ENCODE peak calls at places on chromosomes 7 and 10, in five cellular contexts. E is H1, W is HepG2, I is K562, L is GM12878. Y is an unnamed sample.
A peak's percentile ranks its signal among the peaks of the same experiment; 100 is the strongest.

GRCh38 chr7:81211617-81212016 is 292.8 kb upstream of the SEMA3C start:
- DNase-seq in L (no peak), W (no peak), I (peak; percentile 20), E (no peak), Y (no peak)

GRCh38 chr10:97858001-97858439 is 8.4 kb downstream of the GOLGA7B start:
- DNase-seq in E (no peak), L (no peak), W (no peak), I (no peak), Y (no peak)

GRCh38 chr7:101867265-101867664 is 49.8 kb downstream of the CUX1 start:
- DNase-seq in W (no peak), E (no peak), L (no peak), I (no peak), Y (no peak)

GRCh38 chr7:66946545-66946944 is 25.5 kb downstream of the TMEM248 start:
- DNase-seq in L (no peak), I (no peak), E (no peak), W (no peak), Y (no peak)

GRCh38 chr10:62384447-62385081 is 10.4 kb downstream of the ZNF365 start:
- DNase-seq in I (no peak), L (no peak), E (no peak), W (no peak), Y (peak; percentile 36)

GRCh38 chr10:122050811-122051210 is 61.8 kb downstream of the TACC2 start:
- DNase-seq in E (no peak), L (no peak), I (no peak), W (no peak), Y (no peak)

GRCh38 chr7:137282043-137282442 is 61.5 kb downstream of the PTN start:
- DNase-seq in L (no peak), E (no peak), I (no peak), W (no peak), Y (no peak)

GRCh38 chr10:103660364-103661197 is 167.1 kb downstream of the NEURL1 start:
- DNase-seq in I (no peak), L (no peak), E (no peak), W (peak; percentile 71), Y (no peak)

GRCh38 chr7:131071786-131072504 is 255.7 kb upstream of the MKLN1 start:
- DNase-seq in L (no peak), E (no peak), W (no peak), I (peak; percentile 99), Y (no peak)

GRCh38 chr10:70267161-70267933 is 16.5 kb downstream of the NPFFR1 start:
- DNase-seq in L (no peak), I (peak; percentile 39), E (no peak), W (no peak), Y (peak; percentile 73)

GRCh38 chr7:87735360-87735759 is 107.2 kb downstream of the RUNDC3B start:
- DNase-seq in E (no peak), I (no peak), L (no peak), W (no peak), Y (no peak)

GRCh38 chr10:92240289-92241157 is 50.4 kb downstream of the CPEB3 start:
- DNase-seq in L (peak; percentile 53), E (no peak), W (peak; percentile 75), I (peak; percentile 57), Y (no peak)

GRCh38 chr10:16679511-16679910 is 137.7 kb downstream of the RSU1 start:
- DNase-seq in I (no peak), E (no peak), W (no peak), L (no peak), Y (no peak)

GRCh38 chr10:110471566-110472139 is 26.1 kb upstream of the DUSP5 start:
- DNase-seq in L (no peak), E (no peak), W (no peak), I (no peak), Y (no peak)

GRCh38 chr7:65264258-65264657 is 109.4 kb upstream of the ZNF92 start:
- DNase-seq in L (no peak), W (no peak), E (no peak), I (no peak), Y (no peak)

GRCh38 chr10:14146005-14146404 is 184.7 kb downstream of the FRMD4A start:
- DNase-seq in W (no peak), L (no peak), E (no peak), I (no peak), Y (no peak)

GRCh38 chr7:42272793-42273665 is 36.0 kb upstream of the GLI3 start:
- DNase-seq in W (no peak), I (no peak), E (no peak), L (no peak), Y (no peak)

GRCh38 chr7:34064511-34065158 is 159.3 kb downstream of the BMPER start:
- DNase-seq in I (no peak), W (no peak), E (no peak), L (no peak), Y (no peak)

GRCh38 chr7:37440738-37441404 is 7.8 kb downstream of the ELMO1 start:
- DNase-seq in E (no peak), L (no peak), I (no peak), W (no peak), Y (no peak)

GRCh38 chr10:79067241-79068202 is 1.2 kb upstream of the ZMIZ1 start:
- DNase-seq in L (no peak), I (peak; percentile 96), E (peak; percentile 85), W (peak; percentile 83), Y (peak; percentile 73)

GRCh38 chr10:26743091-26743490 is 45.6 kb downstream of the PDSS1 start:
- DNase-seq in I (no peak), W (no peak), L (no peak), E (no peak), Y (no peak)

GRCh38 chr7:100929811-100930174 is 19.5 kb upstream of the MUC3A start:
- DNase-seq in I (no peak), L (no peak), W (no peak), E (no peak), Y (no peak)

GRCh38 chr7:2495402-2496309 is 19.5 kb upstream of the GRIFIN start:
- DNase-seq in L (no peak), I (no peak), W (no peak), E (no peak), Y (no peak)

GRCh38 chr10:117457932-117458331 is 82.7 kb upstream of the PDZD8 start:
- DNase-seq in L (no peak), I (no peak), W (no peak), E (no peak), Y (no peak)

DNA sequence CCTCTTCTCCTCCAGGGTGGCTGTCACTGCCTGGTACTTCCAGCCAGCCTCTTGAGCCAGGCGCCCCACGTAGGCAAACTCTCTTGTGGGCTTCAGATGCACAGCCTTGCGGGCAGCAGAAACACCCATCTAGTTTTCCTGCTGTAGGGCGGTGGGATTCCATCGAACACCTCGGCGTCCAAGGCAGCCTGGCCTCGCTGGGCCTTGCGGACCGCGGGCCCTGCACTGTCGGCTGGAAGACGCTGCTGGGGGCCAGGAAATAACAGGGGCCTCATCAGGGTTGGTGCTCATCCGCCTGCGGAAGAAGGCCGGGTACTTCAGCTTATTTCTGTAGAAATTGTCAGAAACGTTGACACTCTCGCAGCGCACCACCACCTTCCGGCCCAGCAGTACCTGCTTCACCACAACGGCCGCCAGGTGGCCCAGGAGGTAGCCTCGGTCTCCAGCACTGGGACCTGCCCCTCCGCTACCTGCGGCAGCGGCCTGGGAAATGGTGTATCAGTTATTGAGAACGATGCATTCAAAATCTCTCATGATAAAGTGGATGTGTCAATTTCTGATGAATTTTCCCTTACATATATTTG is 61.1 kb downstream of the WDFY4 start:
- DNase-seq in I (peak; percentile 51), W (no peak), E (peak; percentile 13), L (no peak), Y (no peak)
- TF ChIP-seq SP1 in I (no peak), W (no peak), E (no peak), L (no peak), Y (no peak)

GRCh38 chr10:102652170-102652926 is 8.1 kb downstream of the TRIM8 start:
- DNase-seq in W (no peak), I (no peak), L (peak; percentile 75), E (no peak), Y (no peak)
- H3K9ac ChIP-seq in W (no peak overlapping the region), I (peak overlapping the region; percentile 64), L (peak overlapping the region; percentile 68), E (no peak overlapping the region), Y (no peak overlapping the region)

DNA sequence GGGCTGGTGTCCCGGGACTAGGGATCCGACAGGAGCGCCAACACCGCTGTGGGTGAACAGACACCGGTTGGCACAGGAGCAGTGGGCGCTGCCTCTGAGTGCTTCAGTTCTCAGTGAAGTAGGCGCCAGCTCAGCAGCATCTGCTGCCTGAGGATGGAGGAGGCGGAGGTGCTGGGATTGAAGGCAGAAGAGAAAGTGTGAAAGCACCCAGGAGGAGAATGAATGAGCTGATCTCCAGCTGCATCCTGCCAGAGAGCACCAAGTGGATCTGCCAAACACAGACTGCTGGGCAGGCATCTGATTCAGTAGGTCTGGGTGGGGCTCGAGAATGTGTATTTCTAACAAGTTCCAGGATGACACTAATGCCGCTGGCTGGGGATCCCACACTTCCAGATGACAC is 74.5 kb downstream of the LANCL2 start:
- DNase-seq in E (no peak), W (no peak), L (no peak), I (no peak), Y (no peak)
- TF ChIP-seq SP1 in E (no peak), W (no peak), L (no peak), I (no peak), Y (no peak)

GRCh38 chr10:51897560-51897959 is 198.2 kb upstream of the CSTF2T start:
- DNase-seq in E (no peak), I (no peak), L (no peak), W (no peak), Y (no peak)
- H3K9ac ChIP-seq in E (no peak overlapping the region), I (no peak overlapping the region), L (no peak overlapping the region), W (no peak overlapping the region), Y (no peak overlapping the region)

GRCh38 chr7:156166692-156167416 is 354.6 kb upstream of the SHH start:
- DNase-seq in E (no peak), I (no peak), L (no peak), W (no peak), Y (no peak)
- TF ChIP-seq SP1 in E (no peak), I (no peak), L (no peak), W (no peak), Y (no peak)

DNA sequence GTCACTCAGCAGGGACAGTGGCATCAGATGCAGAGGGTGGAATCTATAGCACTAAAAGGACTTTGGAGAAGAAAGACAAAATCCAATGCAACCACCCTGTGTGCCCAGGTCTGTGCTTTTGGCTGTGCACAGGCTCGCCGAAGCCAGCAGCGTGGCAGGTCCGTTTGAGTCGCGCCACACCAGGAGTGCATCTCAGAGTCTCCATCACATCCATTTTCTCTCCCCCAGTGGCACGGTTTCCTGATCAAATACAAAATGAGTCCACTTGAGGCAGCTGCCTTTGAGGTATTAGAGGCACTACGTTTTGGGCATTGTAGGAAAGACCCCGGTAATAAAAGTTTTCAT is 23.4 kb upstream of the PROSER2 start:
- DNase-seq in I (no peak), L (no peak), E (no peak), W (no peak), Y (no peak)
- H3K9ac ChIP-seq in I (no peak overlapping the region), L (no peak overlapping the region), E (no peak overlapping the region), W (no peak overlapping the region), Y (no peak overlapping the region)

Y was measured in HCT116.